ENCODE peak calls at places on chromosomes 7 and 10, in six cellular contexts. F is activated CD4-positive, CD25-positive, alpha-beta regulatory T cell treated with anti-CD3 and anti-CD28 coated beads, Interleukin-2, amount 50 U/mL, for 16 hours; P is AG09309; G is BE2C; J is neuronal stem cell; R is kidney tubule cell. M is an unnamed sample.

GRCh38 chr10:109971640-109972039 is 36.1 kb upstream of the ADD3 start:
- DNase-seq in J (no peak), P (no peak), R (no peak), F (no peak), G (no peak), M (no peak)

GRCh38 chr7:107879400-107880035 is 11.5 kb upstream of the DLD start:
- DNase-seq in R (peak), P (no peak), J (no peak), G (peak), F (peak), M (peak)

GRCh38 chr7:8015746-8016120 is 47.1 kb downstream of the GLCCI1 start:
- DNase-seq in J (no peak), F (no peak), R (no peak), P (no peak), G (no peak), M (no peak)

GRCh38 chr7:31017748-31018120 is 34.4 kb upstream of the ADCYAP1R1 start:
- DNase-seq in F (no peak), P (no peak), J (no peak), G (no peak), R (no peak), M (no peak)

GRCh38 chr7:78055579-78055978 is 257.0 kb downstream of the PHTF2 start:
- DNase-seq in G (no peak), J (no peak), R (no peak), F (no peak), P (no peak), M (no peak)

GRCh38 chr10:66629976-66630375 is 295.9 kb upstream of the LRRTM3 start:
- DNase-seq in J (no peak), P (no peak), F (no peak), G (no peak), R (peak), M (no peak)

GRCh38 chr7:99128076-99128950 is 15.6 kb downstream of the SMURF1 start:
- DNase-seq in R (no peak), J (no peak), P (no peak), G (no peak), F (no peak), M (no peak)

GRCh38 chr7:101173752-101174244 is 6.3 kb downstream of the NAT16 start:
- DNase-seq in P (no peak), J (no peak), R (peak), F (no peak), G (no peak), M (no peak)

GRCh38 chr7:134834689-134835462 is 55.4 kb downstream of the CALD1 start:
- DNase-seq in J (no peak), G (no peak), P (no peak), R (peak), F (no peak), M (no peak)

GRCh38 chr7:149692557-149692982 is 80.8 kb downstream of the ZNF467 start:
- DNase-seq in J (no peak), P (no peak), R (no peak), G (no peak), F (no peak), M (no peak)

GRCh38 chr10:5585517-5586222 is 60.9 kb downstream of the CALML3 start:
- DNase-seq in J (no peak), P (no peak), F (no peak), G (no peak), R (no peak), M (peak)

GRCh38 chr10:26890956-26891355 is 30.2 kb upstream of the ABI1 start:
- DNase-seq in G (peak), F (no peak), R (peak), J (peak), P (peak), M (peak)

GRCh38 chr10:63157845-63158624 is 24.9 kb downstream of the NRBF2 start:
- DNase-seq in P (peak), R (peak), G (peak), J (peak), F (peak), M (peak)

GRCh38 chr7:70525991-70526390 is 606.0 kb upstream of the GALNT17 start:
- DNase-seq in P (no peak), G (no peak), J (no peak), F (no peak), R (no peak), M (no peak)

GRCh38 chr7:49860293-49860692 is 86.9 kb downstream of the VWC2 start:
- DNase-seq in P (no peak), G (no peak), R (no peak), J (no peak), F (no peak), M (no peak)

GRCh38 chr10:88041243-88042161 is 178.1 kb downstream of the PTEN start:
- DNase-seq in F (no peak), G (no peak), J (no peak), P (no peak), R (no peak), M (no peak)